ENCODE peak calls at places on chromosome 6, in seven cellular contexts. Y is GM12878, D is HCT116, O is A549, E is HepG2, F is K562, W is SK-N-SH. C is an unnamed sample.

GRCh38 chr6:134810402-134810801 is 139.5 kb downstream of the ALDH8A1 start:
- DNase-seq in D (no peak), W (no peak), O (no peak), F (no peak), Y (no peak), E (no peak), C (no peak)

GRCh38 chr6:167091149-167092107 is 31.5 kb upstream of the CCR6 start:
- DNase-seq in Y (no peak), F (no peak), W (peak), O (no peak), D (no peak), E (no peak), C (no peak)

GRCh38 chr6:167847936-167848335 is 21.2 kb downstream of the AFDN start:
- DNase-seq in E (no peak), O (no peak), D (no peak), W (no peak), F (no peak), Y (no peak), C (peak)

GRCh38 chr6:168737481-168737880 is 296.5 kb downstream of the SMOC2 start:
- DNase-seq in O (peak), F (no peak), W (no peak), Y (no peak), D (peak), E (peak), C (peak)

GRCh38 chr6:125203395-125203794 is 49.8 kb downstream of the TPD52L1 start:
- DNase-seq in F (peak), E (no peak), Y (no peak), O (peak), D (no peak), W (no peak), C (no peak)

GRCh38 chr6:28943557-28944411 is 20.0 kb upstream of the TRIM27 start:
- DNase-seq in W (peak), O (peak), Y (peak), F (peak), D (no peak), E (peak), C (peak)

GRCh38 chr6:16472349-16473069 is 234.1 kb downstream of the GMPR start:
- DNase-seq in E (peak), W (no peak), O (no peak), Y (no peak), D (no peak), F (no peak), C (no peak)

GRCh38 chr6:29905286-29905685 is 37.0 kb upstream of the HLA-A start:
- DNase-seq in E (no peak), W (no peak), O (no peak), Y (no peak), F (no peak), D (no peak), C (no peak)

GRCh38 chr6:42423244-42423643 is 28.5 kb downstream of the TRERF1 start:
- DNase-seq in F (no peak), E (no peak), O (no peak), Y (peak), W (no peak), D (no peak), C (no peak)

GRCh38 chr6:33961686-33962085 is 157.9 kb upstream of the MLN start:
- DNase-seq in O (no peak), Y (no peak), D (no peak), E (no peak), W (no peak), F (no peak), C (no peak)

GRCh38 chr6:21500894-21501293 is 92.7 kb upstream of the SOX4 start:
- DNase-seq in Y (no peak), F (no peak), E (no peak), D (no peak), O (no peak), W (no peak), C (no peak)

GRCh38 chr6:39912446-39912845 is 21.8 kb downstream of the MOCS1 start:
- DNase-seq in F (no peak), D (no peak), E (no peak), Y (no peak), W (no peak), O (no peak), C (no peak)

GRCh38 chr6:26304213-26305096 is 60.5 kb upstream of the BTN3A2 start:
- DNase-seq in Y (no peak), E (no peak), F (peak), W (no peak), D (peak), O (peak), C (peak)

GRCh38 chr6:164108869-164109769 is 694.6 kb downstream of the QKI start:
- DNase-seq in Y (no peak), O (peak), D (no peak), F (no peak), W (no peak), E (no peak), C (no peak)

GRCh38 chr6:94251878-94252277 is 832.5 kb upstream of the EPHA7 start:
- DNase-seq in D (no peak), Y (no peak), E (no peak), W (no peak), O (no peak), F (no peak), C (no peak)

GRCh38 chr6:14542670-14543366 is 425.2 kb downstream of the CD83 start:
- DNase-seq in Y (peak), D (peak), W (no peak), E (no peak), O (no peak), F (peak), C (no peak)

GRCh38 chr6:159595173-159595572 is 97.9 kb downstream of the SOD2 start:
- DNase-seq in Y (no peak), O (peak), W (no peak), F (no peak), E (no peak), D (peak), C (no peak)

GRCh38 chr6:2387445-2387844 is 142.0 kb upstream of the GMDS start:
- DNase-seq in D (no peak), E (no peak), W (no peak), O (no peak), F (no peak), Y (no peak), C (no peak)

GRCh38 chr6:154479388-154480143 is 30.9 kb downstream of the CNKSR3 start:
- DNase-seq in F (no peak), Y (no peak), D (no peak), O (no peak), E (no peak), W (no peak), C (no peak)

GRCh38 chr6:51464956-51465355 is 622.5 kb downstream of the PKHD1 start:
- DNase-seq in O (no peak), D (no peak), E (no peak), Y (no peak), F (no peak), W (no peak), C (no peak)

GRCh38 chr6:145034664-145035063 is 700.7 kb downstream of the EPM2A start:
- DNase-seq in D (no peak), F (no peak), Y (no peak), W (no peak), O (no peak), E (no peak), C (no peak)

DNA sequence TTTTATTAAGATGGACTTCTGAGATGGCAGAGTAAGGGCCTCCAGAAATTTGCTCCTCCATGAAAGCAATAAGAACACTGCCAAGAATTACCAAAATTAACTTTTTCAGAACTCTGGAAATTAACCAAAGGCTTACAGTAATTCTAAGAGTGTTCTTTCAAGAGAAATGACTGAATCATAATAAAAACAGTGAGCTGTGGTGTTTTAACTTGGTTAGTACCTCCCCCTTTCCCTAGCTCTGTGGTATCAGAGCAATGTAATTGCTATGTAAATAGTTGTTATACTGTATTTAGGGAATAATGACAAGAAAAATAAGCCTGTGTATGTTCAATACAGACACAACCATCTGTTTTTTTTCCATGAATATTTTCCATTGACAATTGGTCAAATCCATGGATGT is 19.0 kb downstream of the HECA start:
- DNase-seq in D (no peak), E (no peak), Y (no peak), O (no peak), F (no peak), W (no peak), C (no peak)
- TF ChIP-seq REST in D (no peak), E (no peak), Y (no peak), O (no peak), F (no peak), W (no peak), C (no peak)

DNA sequence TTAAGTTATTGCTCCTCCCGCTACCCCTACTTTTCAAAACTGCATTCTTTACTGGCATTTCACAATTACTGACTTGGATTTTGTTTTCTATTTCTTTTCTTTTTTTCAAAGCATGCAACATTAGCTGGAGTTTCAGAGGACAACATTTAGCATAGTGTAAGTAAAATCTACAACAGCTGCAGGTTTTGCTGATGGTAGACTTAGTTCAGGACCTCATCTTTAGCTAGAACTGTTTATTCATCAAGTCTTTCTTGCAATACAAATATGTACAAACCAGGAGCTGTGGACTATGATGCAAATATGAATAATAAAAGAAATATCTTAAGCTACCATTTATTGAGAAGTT is 728 bp upstream of the CEP162 start:
- DNase-seq in Y (no peak), F (no peak), E (no peak), D (no peak), W (no peak), O (no peak), C (no peak)
- H3K4me2 ChIP-seq in Y (peak), F (peak), E (peak), D (peak), W (peak), O (peak), C (peak)

GRCh38 chr6:53887318-53887717 is 92.5 kb downstream of the LRRC1 start:
- DNase-seq in E (no peak), W (no peak), Y (no peak), O (no peak), D (no peak), F (no peak), C (no peak)
- TF ChIP-seq CTCF in E (no peak), W (no peak), Y (no peak), O (no peak), D (no peak), F (no peak), C (no peak)

GRCh38 chr6:135995160-135995898 is 143.8 kb downstream of the PDE7B start:
- DNase-seq in W (no peak), F (no peak), E (no peak), D (no peak), O (peak), Y (no peak), C (no peak)
- TF ChIP-seq REST in W (no peak), F (no peak), E (no peak), D (no peak), O (no peak), Y (no peak), C (no peak)

DNA sequence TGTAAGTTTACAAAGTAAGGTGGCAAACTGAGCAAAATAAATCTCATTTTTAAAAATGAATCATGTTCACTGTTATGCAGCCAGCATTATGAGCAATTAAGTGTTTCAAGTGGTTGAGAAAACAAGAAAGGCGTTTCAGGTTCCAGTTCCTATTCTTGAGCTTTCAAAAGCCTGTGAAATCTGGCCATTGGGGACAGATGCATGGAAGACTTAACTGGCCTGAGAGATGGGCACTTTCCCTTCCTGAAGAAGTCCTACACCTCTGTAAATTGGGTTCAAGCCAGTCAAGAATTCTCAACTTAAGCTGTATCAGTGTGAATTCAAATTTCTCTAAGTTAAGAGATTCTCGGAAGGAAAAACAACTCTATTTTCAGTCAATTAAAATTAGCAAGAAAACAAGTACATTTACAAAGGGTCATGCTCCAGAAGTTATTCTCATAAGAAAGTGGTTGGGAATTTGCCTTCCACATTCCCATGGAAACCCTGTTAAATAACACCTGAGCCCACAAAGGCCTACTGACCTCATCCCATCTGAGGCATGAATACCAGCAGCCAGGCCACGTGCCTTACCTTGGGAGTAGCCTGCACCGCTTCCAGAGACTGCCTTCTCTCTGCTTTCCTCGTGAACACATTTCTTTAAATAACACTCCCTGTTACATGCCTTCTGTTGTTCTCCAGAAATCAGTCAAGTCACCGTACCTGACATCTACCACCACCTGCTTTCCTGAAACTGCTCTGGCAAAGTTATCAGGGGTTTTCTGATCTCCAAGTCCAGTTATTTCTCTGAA is 19.4 kb downstream of the MAP3K5 start:
- DNase-seq in O (no peak), D (no peak), F (no peak), W (no peak), Y (peak), E (no peak), C (peak)
- H3K4me2 ChIP-seq in O (no peak), D (no peak), F (no peak), W (no peak), Y (peak), E (no peak), C (no peak)

DNA sequence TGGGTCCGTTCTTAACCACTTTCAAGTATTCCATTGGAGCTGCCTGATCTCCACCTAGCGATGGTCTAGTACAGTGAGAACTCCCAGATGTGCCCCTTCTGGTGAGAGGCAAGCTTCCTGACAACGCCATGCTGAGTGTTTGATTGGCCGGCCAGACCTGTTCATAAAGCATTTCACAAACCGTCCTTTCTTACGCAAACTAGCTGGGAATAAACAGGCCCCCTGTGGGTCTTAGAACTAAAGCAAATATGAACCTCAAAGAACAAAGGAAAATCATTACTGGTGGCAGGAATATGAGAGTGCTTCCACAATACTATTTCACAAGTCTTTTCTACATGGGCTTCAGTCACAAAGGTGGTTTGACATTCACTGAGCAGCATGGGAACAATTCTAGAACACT is 15.6 kb upstream of the GCNT2 start:
- DNase-seq in Y (no peak), D (no peak), O (peak), W (no peak), F (peak), E (peak), C (peak)
- TF ChIP-seq CTCF in Y (no peak), D (no peak), O (no peak), W (no peak), F (peak), E (peak), C (peak)

C was measured in GM23338.